ENCODE peak calls at places on chromosomes 16 and 17, in eight cellular contexts. V is astrocyte of the hippocampus; L is T-cell; C is stimulated activated CD8-positive, alpha-beta memory T cell treated with anti-CD3 and anti-CD28 coated beads, Interleukin-2, amount 100 ng/mL, for 1 hour; G is NCI-H1694; Q is dermis blood vessel endothelial cell; N is HS-5; E is NCI-H1092 treated with DMSO at 0.1 percent for 48 hours. Z is an unnamed sample.

GRCh38 chr17:65925606-65926307 is 266.2 kb downstream of the CEP112 start:
- DNase-seq in L (no peak), G (no peak), N (no peak), V (no peak), E (no peak), C (no peak), Q (no peak), Z (no peak)

GRCh38 chr17:349666-350065 is 2.9 kb downstream of the RPH3AL start:
- DNase-seq in G (no peak), C (no peak), E (no peak), L (no peak), Q (no peak), V (no peak), N (no peak), Z (no peak)

GRCh38 chr16:22622703-22623102 is 112.0 kb downstream of the NPIPB5 start:
- DNase-seq in G (no peak), V (no peak), E (no peak), L (no peak), N (no peak), Q (no peak), C (no peak), Z (no peak)

GRCh38 chr17:83189673-83190385 is 110.4 kb downstream of the METRNL start:
- DNase-seq in Q (peak; percentile 60), G (no peak), N (peak; percentile 46), C (no peak), E (no peak), L (no peak), V (peak; percentile 53), Z (peak; percentile 65)

GRCh38 chr16:68037820-68038597 is 14.9 kb downstream of the DUS2 start:
- DNase-seq in C (no peak), E (no peak), L (no peak), V (no peak), N (no peak), Q (no peak), G (no peak), Z (no peak)

GRCh38 chr17:21124096-21124495 is 2.7 kb upstream of the DHRS7B start:
- DNase-seq in N (no peak), E (no peak), G (no peak), Q (peak; percentile 30), V (no peak), L (no peak), C (no peak), Z (no peak)

GRCh38 chr16:56984639-56985038 is 4.7 kb upstream of the NLRC5 start:
- DNase-seq in N (no peak), Q (no peak), E (no peak), V (no peak), L (no peak), G (no peak), C (no peak), Z (peak; percentile 6)

GRCh38 chr17:57666198-57666870 is 78.8 kb downstream of the CCDC182 start:
- DNase-seq in G (no peak), V (no peak), N (no peak), E (no peak), Q (no peak), C (no peak), L (no peak), Z (peak; percentile 49)

GRCh38 chr17:7502987-7503386 is 18.8 kb downstream of the POLR2A start:
- DNase-seq in L (no peak), E (no peak), C (no peak), Q (peak; percentile 31), V (no peak), N (no peak), G (no peak), Z (no peak)

GRCh38 chr16:10228779-10229178 is 46.6 kb upstream of the GRIN2A start:
- DNase-seq in G (no peak), L (no peak), V (no peak), Q (no peak), N (no peak), C (no peak), E (no peak), Z (no peak)

GRCh38 chr17:77366558-77367245 is 225.9 kb downstream of the SEC14L1 start:
- DNase-seq in V (peak; percentile 71), L (no peak), G (peak; percentile 82), E (no peak), Q (no peak), C (no peak), N (no peak), Z (peak; percentile 63)

GRCh38 chr16:69672315-69672997 is 53.9 kb downstream of the NQO1 start:
- DNase-seq in N (no peak), C (no peak), Q (no peak), L (no peak), V (no peak), G (no peak), E (no peak), Z (no peak)

GRCh38 chr16:53768167-53768566 is 64.2 kb downstream of the FTO start:
- DNase-seq in G (no peak), E (no peak), N (no peak), C (no peak), V (peak; percentile 48), Q (no peak), L (no peak), Z (no peak)

GRCh38 chr16:30821891-30822290 is 34.9 kb upstream of the ZNF629 start:
- DNase-seq in G (no peak), N (no peak), L (no peak), C (no peak), Q (no peak), V (no peak), E (no peak), Z (no peak)

GRCh38 chr16:88437367-88437964 is 15.6 kb upstream of the ZFPM1 start:
- DNase-seq in E (peak; percentile 41), L (peak; percentile 35), G (no peak), V (peak; percentile 71), Q (peak; percentile 66), C (no peak), N (no peak), Z (no peak)

GRCh38 chr17:39867891-39868553 is at the start of gene ZPBP2:
- DNase-seq in C (no peak), G (no peak), V (no peak), N (no peak), E (no peak), L (peak; percentile 25), Q (no peak), Z (no peak)

GRCh38 chr16:49986351-49987124 is 38.5 kb upstream of the CNEP1R1 start:
- DNase-seq in E (peak; percentile 45), G (no peak), Q (peak; percentile 63), V (peak; percentile 87), C (no peak), N (no peak), L (no peak), Z (no peak)

GRCh38 chr17:41308251-41308917 is 725 bp downstream of the KRTAP16-1 start:
- DNase-seq in E (peak; percentile 45), V (no peak), G (peak; percentile 90), L (peak; percentile 83), Q (no peak), N (no peak), C (peak; percentile 58), Z (peak; percentile 80)

GRCh38 chr17:4585203-4585939 is 1.0 kb downstream of the SMTNL2 start:
- DNase-seq in N (no peak), L (no peak), V (no peak), G (no peak), E (no peak), Q (no peak), C (no peak), Z (no peak)

GRCh38 chr17:48767263-48767774 is 38.8 kb upstream of the HOXB13 start:
- DNase-seq in G (no peak), L (no peak), E (no peak), V (no peak), N (no peak), C (no peak), Q (no peak), Z (peak; percentile 9)

Z was measured in cardiac septum.